ENCODE peak calls at places on chromosomes 3 and 15, in ten cellular contexts. L is esophagus squamous epithelium; A is right lobe of liver; E is body of pancreas; Q is tibial artery; H is iPS DF 6.9; X is naive thymus-derived CD4-positive, alpha-beta T cell; T is A549; O is mesendoderm; B is AG04450. N is an unnamed sample.

GRCh38 chr15:55737373-55737772 is 5.6 kb downstream of the PRTG start:
- DNase-seq in L (no peak), A (no peak), E (no peak), Q (no peak), H (no peak), X (no peak), T (peak; percentile 11), O (peak; percentile 89), B (no peak), N (no peak)

GRCh38 chr3:54970895-54971294 is 43.0 kb upstream of the LRTM1 start:
- DNase-seq in L (no peak), A (no peak), E (no peak), Q (no peak), H (no peak), X (no peak), T (no peak), O (no peak), B (no peak), N (no peak)

GRCh38 chr3:38646062-38646461 is 3.4 kb downstream of the SCN5A start:
- DNase-seq in L (no peak), A (no peak), E (no peak), Q (peak; percentile 21), H (no peak), X (no peak), T (no peak), O (no peak), B (no peak), N (no peak)

GRCh38 chr3:355622-356021 is 159.1 kb downstream of the CHL1 start:
- DNase-seq in L (no peak), A (no peak), E (no peak), Q (no peak), H (no peak), X (no peak), T (no peak), O (no peak), B (peak; percentile 76), N (no peak)

GRCh38 chr3:171415070-171415469 is 45.1 kb downstream of the TNIK start:
- DNase-seq in L (no peak), A (no peak), E (no peak), Q (no peak), H (no peak), X (no peak), T (no peak), O (no peak), B (no peak), N (no peak)

GRCh38 chr3:123740391-123740822 is 143.7 kb downstream of the MYLK start:
- DNase-seq in L (no peak), A (no peak), E (no peak), Q (no peak), H (no peak), X (no peak), T (no peak), O (no peak), B (no peak), N (no peak)

GRCh38 chr3:102883515-102883914 is 448.7 kb downstream of the ZPLD1 start:
- DNase-seq in L (no peak), A (no peak), E (no peak), Q (no peak), H (no peak), X (no peak), T (no peak), O (no peak), B (no peak), N (no peak)

GRCh38 chr3:14218355-14218754 is 39.7 kb downstream of the LSM3 start:
- DNase-seq in L (no peak), A (no peak), E (no peak), Q (no peak), H (no peak), X (no peak), T (no peak), O (no peak), B (no peak), N (no peak)

GRCh38 chr3:141126661-141127343 is 75.7 kb downstream of the SPSB4 start:
- DNase-seq in L (no peak), A (no peak), E (no peak), Q (peak; percentile 37), H (no peak), X (no peak), T (no peak), O (no peak), B (no peak), N (peak; percentile 22)

GRCh38 chr15:74141591-74141990 is 11.2 kb downstream of the ISLR2 start:
- DNase-seq in L (no peak), A (no peak), E (no peak), Q (no peak), H (no peak), X (no peak), T (no peak), O (no peak), B (no peak), N (no peak)

GRCh38 chr3:37174532-37175126 is at the start of gene LRRFIP2:
- DNase-seq in L (no peak), A (no peak), E (no peak), Q (no peak), H (no peak), X (no peak), T (no peak), O (no peak), B (no peak), N (no peak)

GRCh38 chr3:13014755-13015285 is 58.4 kb downstream of the IQSEC1 start:
- DNase-seq in L (no peak), A (no peak), E (no peak), Q (peak; percentile 58), H (no peak), X (peak; percentile 22), T (no peak), O (no peak), B (no peak), N (no peak)
- H3K27ac ChIP-seq in L (peak overlapping the region; percentile 92), A (peak overlapping the region; percentile 90), E (no peak overlapping the region), Q (no peak overlapping the region), H (no peak overlapping the region), X (peak overlapping the region; percentile 99), T (no peak overlapping the region), O (no peak overlapping the region), B (no peak overlapping the region), N (peak overlapping the region; percentile 88)

DNA sequence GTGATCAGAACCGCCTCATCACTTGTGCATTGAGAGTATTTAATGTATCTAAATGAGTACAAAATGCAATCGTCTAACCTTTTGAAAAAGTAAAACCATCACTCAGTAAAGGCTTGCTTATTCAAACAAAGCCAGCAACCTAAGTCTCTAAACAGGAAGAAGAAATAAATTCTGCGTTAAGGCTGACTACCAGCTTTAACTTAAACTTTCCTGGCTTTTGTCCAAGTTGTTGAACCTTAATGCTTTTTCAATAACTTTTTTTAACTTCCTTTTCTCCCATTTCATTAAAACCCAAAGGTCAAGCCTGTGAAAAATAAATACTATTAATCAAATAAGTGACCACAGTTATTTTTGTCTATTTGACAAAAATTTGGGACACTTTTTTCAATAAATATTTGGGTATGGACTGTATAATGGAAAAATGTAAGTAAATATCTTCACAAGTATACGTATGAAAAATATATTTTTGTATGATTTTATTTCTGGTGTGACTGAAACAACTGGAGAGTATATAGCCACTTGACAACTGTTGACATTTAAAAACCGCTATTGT is 2.7 kb downstream of the KLHL24 start:
- DNase-seq in L (no peak), A (no peak), E (no peak), Q (no peak), H (no peak), X (no peak), T (no peak), O (no peak), B (no peak), N (no peak)
- H3K27ac ChIP-seq in L (peak overlapping the region; percentile 99), A (no peak overlapping the region), E (no peak overlapping the region), Q (no peak overlapping the region), H (no peak overlapping the region), X (peak overlapping the region; percentile 91), T (no peak overlapping the region), O (no peak overlapping the region), B (no peak overlapping the region), N (no peak overlapping the region)

GRCh38 chr3:190306513-190307163 is 15.6 kb downstream of the CLDN1 start:
- DNase-seq in L (no peak), A (no peak), E (peak; percentile 73), Q (no peak), H (no peak), X (peak; percentile 88), T (peak; percentile 52), O (no peak), B (no peak), N (no peak)
- H3K27ac ChIP-seq in L (peak overlapping the region; percentile 66), A (peak overlapping the region; percentile 69), E (peak overlapping the region; percentile 90), Q (no peak overlapping the region), H (no peak overlapping the region), X (no peak overlapping the region), T (peak overlapping the region; percentile 73), O (no peak overlapping the region), B (no peak overlapping the region), N (no peak overlapping the region)

GRCh38 chr15:90296996-90297395 is 31.5 kb downstream of the NGRN start:
- DNase-seq in L (no peak), A (no peak), E (no peak), Q (no peak), H (no peak), X (no peak), T (no peak), O (no peak), B (no peak), N (no peak)

GRCh38 chr15:90295270-90295648 is 29.8 kb downstream of the NGRN start:
- DNase-seq in L (no peak), A (no peak), E (no peak), Q (no peak), H (no peak), X (no peak), T (no peak), O (no peak), B (no peak), N (no peak)

GRCh38 chr15:90294601-90295269 is 29.3 kb downstream of the NGRN start:
- DNase-seq in L (no peak), A (no peak), E (peak; percentile 58), Q (peak; percentile 78), H (no peak), X (no peak), T (no peak), O (no peak), B (no peak), N (no peak)

GRCh38 chr15:90291679-90292356 is 26.3 kb downstream of the NGRN start:
- DNase-seq in L (no peak), A (no peak), E (peak; percentile 82), Q (no peak), H (no peak), X (no peak), T (peak; percentile 71), O (peak; percentile 18), B (no peak), N (peak; percentile 41)

DNA sequence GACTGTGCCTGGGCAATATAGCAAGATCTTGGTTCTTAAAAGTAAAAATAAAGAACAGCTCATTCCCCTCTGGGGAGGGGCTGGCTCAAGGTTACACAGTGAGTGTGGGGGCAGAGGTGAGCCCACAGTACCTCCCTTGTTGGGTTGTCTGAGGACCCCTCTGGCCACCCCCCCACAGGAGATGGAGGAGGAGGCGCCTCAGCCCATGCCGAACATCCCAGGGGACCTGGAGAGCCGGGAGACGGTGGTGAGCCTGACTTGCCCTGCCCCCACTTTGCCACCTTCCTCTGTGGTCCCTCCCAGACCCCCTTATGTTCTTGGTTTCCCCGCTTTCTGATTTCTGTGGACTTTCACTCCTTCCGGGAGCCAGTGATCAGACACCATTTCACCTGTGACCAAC is 28.7 kb downstream of the NGRN start:
- DNase-seq in L (no peak), A (no peak), E (no peak), Q (no peak), H (no peak), X (no peak), T (no peak), O (no peak), B (no peak), N (no peak)
- H3K27ac ChIP-seq in L (no peak overlapping the region), A (no peak overlapping the region), E (peak overlapping the region; percentile 65), Q (peak overlapping the region; percentile 87), H (no peak overlapping the region), X (no peak overlapping the region), T (no peak overlapping the region), O (no peak overlapping the region), B (no peak overlapping the region), N (no peak overlapping the region)

N was measured in lung.